ENCODE peak calls at places on chromosomes 11 and 22, in seven cellular contexts. One of them, this sample, is unnamed.

GRCh38 chr11:44030276-44030932 is 17.4 kb upstream of the ACCSL start:
- DNase-seq in NCI-H2081: no peak
- DNase-seq in non-pigmented ciliary epithelial cell: peak
- DNase-seq in EL: no peak
- DNase-seq in neural crest cell: peak
- DNase-seq in PC-3: no peak
- DNase-seq in transverse colon: no peak
- DNase-seq in this sample: no peak

GRCh38 chr11:118312328-118312727 is 7.8 kb downstream of the CD3E start:
- DNase-seq in neural crest cell: no peak
- DNase-seq in NCI-H2081: no peak
- DNase-seq in EL: no peak
- DNase-seq in non-pigmented ciliary epithelial cell: no peak
- DNase-seq in PC-3: no peak
- DNase-seq in transverse colon: no peak
- DNase-seq in this sample: no peak

GRCh38 chr22:46609175-46609690 is 11.0 kb upstream of the GRAMD4 start:
- DNase-seq in neural crest cell: no peak
- DNase-seq in non-pigmented ciliary epithelial cell: no peak
- DNase-seq in NCI-H2081: no peak
- DNase-seq in PC-3: peak
- DNase-seq in transverse colon: peak
- DNase-seq in EL: no peak
- DNase-seq in this sample: no peak

GRCh38 chr22:44648821-44649566 is 53.0 kb upstream of the PRR5 start:
- DNase-seq in neural crest cell: no peak
- DNase-seq in transverse colon: peak
- DNase-seq in NCI-H2081: no peak
- DNase-seq in non-pigmented ciliary epithelial cell: peak
- DNase-seq in PC-3: no peak
- DNase-seq in EL: peak
- DNase-seq in this sample: no peak

GRCh38 chr11:128400382-128401203 is 186.8 kb downstream of the ETS1 start:
- DNase-seq in EL: peak
- DNase-seq in PC-3: no peak
- DNase-seq in neural crest cell: no peak
- DNase-seq in non-pigmented ciliary epithelial cell: no peak
- DNase-seq in transverse colon: no peak
- DNase-seq in NCI-H2081: no peak
- DNase-seq in this sample: no peak

GRCh38 chr11:35485656-35486318 is 39.6 kb downstream of the PAMR1 start:
- DNase-seq in NCI-H2081: peak
- DNase-seq in EL: peak
- DNase-seq in transverse colon: peak
- DNase-seq in neural crest cell: peak
- DNase-seq in PC-3: peak
- DNase-seq in non-pigmented ciliary epithelial cell: peak
- DNase-seq in this sample: peak

GRCh38 chr22:49561976-49562375 is 265.7 kb downstream of the BRD1 start:
- DNase-seq in neural crest cell: no peak
- DNase-seq in NCI-H2081: no peak
- DNase-seq in EL: no peak
- DNase-seq in PC-3: no peak
- DNase-seq in non-pigmented ciliary epithelial cell: no peak
- DNase-seq in transverse colon: no peak
- DNase-seq in this sample: no peak

GRCh38 chr22:40572976-40573375 is 63.5 kb downstream of the MRTFA start:
- DNase-seq in transverse colon: no peak
- DNase-seq in non-pigmented ciliary epithelial cell: no peak
- DNase-seq in PC-3: no peak
- DNase-seq in EL: no peak
- DNase-seq in neural crest cell: no peak
- DNase-seq in NCI-H2081: no peak
- DNase-seq in this sample: no peak

GRCh38 chr22:24706050-24706449 is 68.5 kb downstream of the PIWIL3 start:
- DNase-seq in transverse colon: no peak
- DNase-seq in NCI-H2081: no peak
- DNase-seq in EL: no peak
- DNase-seq in neural crest cell: no peak
- DNase-seq in non-pigmented ciliary epithelial cell: no peak
- DNase-seq in PC-3: no peak
- DNase-seq in this sample: no peak

GRCh38 chr11:134566311-134566710 is 154.3 kb upstream of the B3GAT1 start:
- DNase-seq in non-pigmented ciliary epithelial cell: no peak
- DNase-seq in transverse colon: no peak
- DNase-seq in neural crest cell: no peak
- DNase-seq in PC-3: no peak
- DNase-seq in EL: no peak
- DNase-seq in NCI-H2081: no peak
- DNase-seq in this sample: no peak

GRCh38 chr11:67057410-67057757 is 737 bp downstream of the RHOD start:
- DNase-seq in EL: no peak
- DNase-seq in neural crest cell: no peak
- DNase-seq in transverse colon: no peak
- DNase-seq in PC-3: peak
- DNase-seq in NCI-H2081: no peak
- DNase-seq in non-pigmented ciliary epithelial cell: no peak
- DNase-seq in this sample: no peak

GRCh38 chr22:26131755-26132154 is 37.5 kb upstream of the SEZ6L start:
- DNase-seq in transverse colon: no peak
- DNase-seq in PC-3: no peak
- DNase-seq in neural crest cell: no peak
- DNase-seq in EL: no peak
- DNase-seq in NCI-H2081: no peak
- DNase-seq in non-pigmented ciliary epithelial cell: no peak
- DNase-seq in this sample: no peak

GRCh38 chr11:76918941-76919386 is 58.2 kb downstream of the ACER3 start:
- DNase-seq in non-pigmented ciliary epithelial cell: peak
- DNase-seq in PC-3: peak
- DNase-seq in transverse colon: peak
- DNase-seq in EL: peak
- DNase-seq in neural crest cell: no peak
- DNase-seq in NCI-H2081: peak
- DNase-seq in this sample: peak

GRCh38 chr22:38724926-38725571 is 19.3 kb downstream of the GTPBP1 start:
- DNase-seq in non-pigmented ciliary epithelial cell: no peak
- DNase-seq in EL: peak
- DNase-seq in transverse colon: no peak
- DNase-seq in NCI-H2081: peak
- DNase-seq in neural crest cell: no peak
- DNase-seq in PC-3: peak
- DNase-seq in this sample: no peak

GRCh38 chr11:20894296-20894695 is 224.9 kb downstream of the NELL1 start:
- DNase-seq in neural crest cell: no peak
- DNase-seq in transverse colon: no peak
- DNase-seq in NCI-H2081: no peak
- DNase-seq in EL: no peak
- DNase-seq in non-pigmented ciliary epithelial cell: no peak
- DNase-seq in PC-3: no peak
- DNase-seq in this sample: no peak

GRCh38 chr11:126281245-126281644 is 1.6 kb upstream of the TIRAP start:
- DNase-seq in EL: no peak
- DNase-seq in transverse colon: no peak
- DNase-seq in PC-3: no peak
- DNase-seq in non-pigmented ciliary epithelial cell: no peak
- DNase-seq in NCI-H2081: no peak
- DNase-seq in neural crest cell: no peak
- DNase-seq in this sample: no peak

GRCh38 chr22:44486538-44486937 is 11.5 kb downstream of the RTL6 start:
- DNase-seq in neural crest cell: no peak
- DNase-seq in EL: peak
- DNase-seq in NCI-H2081: no peak
- DNase-seq in PC-3: no peak
- DNase-seq in transverse colon: no peak
- DNase-seq in non-pigmented ciliary epithelial cell: no peak
- DNase-seq in this sample: no peak